ENCODE peak calls at places on chromosomes 3 and 15, in ten cellular contexts. One of them, this sample, is unnamed.

GRCh38 chr3:175355801-175356335 is 496.7 kb downstream of the NAALADL2 start:
- DNase-seq in T-helper 1 cell: no peak
- DNase-seq in neuronal stem cell: no peak
- DNase-seq in GM23248: no peak
- DNase-seq in stimulated activated CD8-positive, alpha-beta memory T cell treated with anti-CD3 and anti-CD28 coated beads, Interleukin-4, amount 100 ng/mL, for 48 hours: no peak
- DNase-seq in WTC11: no peak
- DNase-seq in nucleus accumbens: no peak
- DNase-seq in NCI-H1092 treated with DMSO at 0.1 percent for 48 hours: no peak
- DNase-seq in NCI-H2171: no peak
- DNase-seq in ureter: no peak
- DNase-seq in this sample: no peak

GRCh38 chr3:194481103-194481502 is 5.7 kb downstream of the ATP13A3 start:
- DNase-seq in WTC11: no peak
- DNase-seq in NCI-H2171: no peak
- DNase-seq in GM23248: peak
- DNase-seq in neuronal stem cell: no peak
- DNase-seq in stimulated activated CD8-positive, alpha-beta memory T cell treated with anti-CD3 and anti-CD28 coated beads, Interleukin-4, amount 100 ng/mL, for 48 hours: no peak
- DNase-seq in nucleus accumbens: no peak
- DNase-seq in ureter: no peak
- DNase-seq in NCI-H1092 treated with DMSO at 0.1 percent for 48 hours: no peak
- DNase-seq in T-helper 1 cell: no peak
- DNase-seq in this sample: no peak

GRCh38 chr15:63971427-63971805 is 74.9 kb downstream of the DAPK2 start:
- DNase-seq in stimulated activated CD8-positive, alpha-beta memory T cell treated with anti-CD3 and anti-CD28 coated beads, Interleukin-4, amount 100 ng/mL, for 48 hours: peak
- DNase-seq in nucleus accumbens: no peak
- DNase-seq in GM23248: no peak
- DNase-seq in NCI-H2171: no peak
- DNase-seq in neuronal stem cell: no peak
- DNase-seq in T-helper 1 cell: no peak
- DNase-seq in WTC11: peak
- DNase-seq in NCI-H1092 treated with DMSO at 0.1 percent for 48 hours: no peak
- DNase-seq in ureter: peak
- DNase-seq in this sample: no peak

GRCh38 chr15:39887832-39888231 is 32.2 kb downstream of the GPR176 start:
- DNase-seq in stimulated activated CD8-positive, alpha-beta memory T cell treated with anti-CD3 and anti-CD28 coated beads, Interleukin-4, amount 100 ng/mL, for 48 hours: no peak
- DNase-seq in NCI-H1092 treated with DMSO at 0.1 percent for 48 hours: no peak
- DNase-seq in ureter: no peak
- DNase-seq in NCI-H2171: no peak
- DNase-seq in neuronal stem cell: no peak
- DNase-seq in nucleus accumbens: no peak
- DNase-seq in GM23248: peak
- DNase-seq in WTC11: no peak
- DNase-seq in T-helper 1 cell: no peak
- DNase-seq in this sample: no peak

GRCh38 chr3:127764841-127765362 is 57.4 kb downstream of the MGLL start:
- DNase-seq in stimulated activated CD8-positive, alpha-beta memory T cell treated with anti-CD3 and anti-CD28 coated beads, Interleukin-4, amount 100 ng/mL, for 48 hours: no peak
- DNase-seq in NCI-H1092 treated with DMSO at 0.1 percent for 48 hours: no peak
- DNase-seq in WTC11: no peak
- DNase-seq in ureter: no peak
- DNase-seq in neuronal stem cell: no peak
- DNase-seq in GM23248: peak
- DNase-seq in nucleus accumbens: no peak
- DNase-seq in T-helper 1 cell: no peak
- DNase-seq in NCI-H2171: no peak
- DNase-seq in this sample: no peak

GRCh38 chr3:98573231-98573728 is 20.1 kb downstream of the CPOX start:
- DNase-seq in nucleus accumbens: no peak
- DNase-seq in NCI-H1092 treated with DMSO at 0.1 percent for 48 hours: no peak
- DNase-seq in neuronal stem cell: no peak
- DNase-seq in stimulated activated CD8-positive, alpha-beta memory T cell treated with anti-CD3 and anti-CD28 coated beads, Interleukin-4, amount 100 ng/mL, for 48 hours: no peak
- DNase-seq in NCI-H2171: no peak
- DNase-seq in GM23248: peak
- DNase-seq in ureter: no peak
- DNase-seq in T-helper 1 cell: no peak
- DNase-seq in WTC11: no peak
- DNase-seq in this sample: peak

GRCh38 chr3:53170325-53171108 is 9.5 kb downstream of the PRKCD start:
- DNase-seq in ureter: no peak
- DNase-seq in GM23248: no peak
- DNase-seq in T-helper 1 cell: no peak
- DNase-seq in WTC11: no peak
- DNase-seq in neuronal stem cell: no peak
- DNase-seq in nucleus accumbens: no peak
- DNase-seq in stimulated activated CD8-positive, alpha-beta memory T cell treated with anti-CD3 and anti-CD28 coated beads, Interleukin-4, amount 100 ng/mL, for 48 hours: peak
- DNase-seq in NCI-H2171: no peak
- DNase-seq in NCI-H1092 treated with DMSO at 0.1 percent for 48 hours: no peak
- DNase-seq in this sample: no peak

GRCh38 chr3:155370198-155370597 is 76.7 kb upstream of the STRIT1 start:
- DNase-seq in GM23248: no peak
- DNase-seq in stimulated activated CD8-positive, alpha-beta memory T cell treated with anti-CD3 and anti-CD28 coated beads, Interleukin-4, amount 100 ng/mL, for 48 hours: no peak
- DNase-seq in NCI-H2171: no peak
- DNase-seq in WTC11: no peak
- DNase-seq in ureter: no peak
- DNase-seq in T-helper 1 cell: no peak
- DNase-seq in neuronal stem cell: no peak
- DNase-seq in nucleus accumbens: no peak
- DNase-seq in NCI-H1092 treated with DMSO at 0.1 percent for 48 hours: no peak
- DNase-seq in this sample: no peak

GRCh38 chr3:112463250-112463649 is 36.0 kb downstream of the BTLA start:
- DNase-seq in nucleus accumbens: no peak
- DNase-seq in neuronal stem cell: no peak
- DNase-seq in T-helper 1 cell: no peak
- DNase-seq in WTC11: no peak
- DNase-seq in NCI-H2171: no peak
- DNase-seq in GM23248: no peak
- DNase-seq in ureter: no peak
- DNase-seq in NCI-H1092 treated with DMSO at 0.1 percent for 48 hours: no peak
- DNase-seq in stimulated activated CD8-positive, alpha-beta memory T cell treated with anti-CD3 and anti-CD28 coated beads, Interleukin-4, amount 100 ng/mL, for 48 hours: no peak
- DNase-seq in this sample: no peak